ENCODE peak calls at places on chromosome X, in four cellular contexts. C is EL; R is activated T-helper 1 cell treated with anti-CD3 and anti-CD28 coated beads, Interleukin-2, amount 50 U/mL, for 16 hours; T is mesendoderm. M is an unnamed sample.

GRCh38 chrX:397575-397974 is 10.9 kb upstream of the PPP2R3B start:
- DNase-seq in C (peak), T (peak), R (no peak), M (no peak)

GRCh38 chrX:18883234-18883960 is 100.5 kb downstream of the PHKA2 start:
- DNase-seq in R (no peak), C (no peak), T (peak), M (no peak)

GRCh38 chrX:115259238-115259875 is 25.5 kb upstream of the LRCH2 start:
- DNase-seq in C (peak), T (peak), R (no peak), M (no peak)

GRCh38 chrX:23012162-23012561 is 12.4 kb downstream of the DDX53 start:
- DNase-seq in R (no peak), C (no peak), T (no peak), M (no peak)

GRCh38 chrX:30141966-30142365 is 73.4 kb upstream of the MAGEB2 start:
- DNase-seq in R (no peak), T (peak), C (peak), M (peak)

GRCh38 chrX:38006283-38006682 is at the start of gene SYTL5:
- DNase-seq in T (no peak), C (no peak), R (no peak), M (no peak)

GRCh38 chrX:136933617-136934145 is 53.2 kb upstream of the RBMX start:
- DNase-seq in C (no peak), R (no peak), T (no peak), M (no peak)

GRCh38 chrX:48688531-48689142 is 5.0 kb downstream of the WAS start:
- DNase-seq in T (no peak), C (no peak), R (no peak), M (no peak)

GRCh38 chrX:81316163-81316562 is 114.3 kb downstream of the SH3BGRL start:
- DNase-seq in T (no peak), C (no peak), R (no peak), M (no peak)

GRCh38 chrX:154029439-154029838 is 9.7 kb upstream of the IRAK1 start:
- DNase-seq in R (no peak), C (no peak), T (no peak), M (no peak)

GRCh38 chrX:39724544-39724943 is 373.2 kb downstream of the BCOR start:
- DNase-seq in T (no peak), R (no peak), C (no peak), M (no peak)

GRCh38 chrX:153981771-153982533 is 9.4 kb downstream of the TMEM187 start:
- DNase-seq in R (no peak), C (no peak), T (no peak), M (no peak)

GRCh38 chrX:103356897-103357296 is 591 bp downstream of the TCEAL9 start:
- DNase-seq in T (no peak), C (no peak), R (no peak), M (no peak)

GRCh38 chrX:11558972-11559371 is 106.7 kb downstream of the ARHGAP6 start:
- DNase-seq in C (no peak), R (peak), T (peak), M (peak)

GRCh38 chrX:13428055-13428786 is 108.4 kb upstream of the ATXN3L start:
- DNase-seq in R (no peak), C (peak), T (peak), M (peak)

GRCh38 chrX:41661366-41662095 is 27.2 kb upstream of the GPR34 start:
- DNase-seq in R (no peak), C (peak), T (no peak), M (no peak)

GRCh38 chrX:114766541-114766940 is 182.7 kb downstream of the HTR2C start:
- DNase-seq in T (no peak), R (no peak), C (no peak), M (no peak)

GRCh38 chrX:16186380-16187007 is 19.2 kb downstream of the MAGEB17 start:
- DNase-seq in R (no peak), T (peak), C (no peak), M (no peak)

GRCh38 chrX:12139934-12140611 is 1.8 kb downstream of the FRMPD4 start:
- DNase-seq in C (peak), R (no peak), T (no peak), M (no peak)

GRCh38 chrX:70455366-70456202 is 10.9 kb downstream of the DLG3 start:
- DNase-seq in C (no peak), R (no peak), T (peak), M (no peak)

GRCh38 chrX:56232221-56233082 is at the start of gene KLF8:
- DNase-seq in R (no peak), C (no peak), T (peak), M (peak)

GRCh38 chrX:11374570-11374969 is 81.4 kb downstream of the AMELX start:
- DNase-seq in R (no peak), T (peak), C (no peak), M (no peak)

GRCh38 chrX:150234126-150234525 is 129.0 kb upstream of the MAMLD1 start:
- DNase-seq in T (no peak), R (no peak), C (peak), M (no peak)

GRCh38 chrX:133444952-133445831 is 29.9 kb upstream of the GPC4 start:
- DNase-seq in C (no peak), R (no peak), T (peak), M (peak)

GRCh38 chrX:2875798-2876399 is 47.2 kb downstream of the GYG2 start:
- DNase-seq in T (no peak), C (no peak), R (no peak), M (no peak)

GRCh38 chrX:11908371-11908770 is 150.3 kb downstream of the MSL3 start:
- DNase-seq in R (no peak), C (peak), T (peak), M (no peak)

GRCh38 chrX:15564981-15565579 is 35.7 kb downstream of the ACE2 start:
- DNase-seq in T (peak), R (no peak), C (peak), M (peak)

GRCh38 chrX:137028699-137029098 is 5.1 kb downstream of the GPR101 start:
- DNase-seq in C (no peak), T (no peak), R (no peak), M (no peak)